ENCODE peak calls at places on chromosomes 3 and 15, in five cellular contexts. K is HepG2, S is GM12891, J is GM12878, O is K562. V is an unnamed sample.

GRCh38 chr3:129937717-129938116 is 36.8 kb upstream of the TRH start:
- DNase-seq in K (peak), S (no peak), J (no peak), O (no peak), V (no peak)

GRCh38 chr3:99330281-99330680 is 308.1 kb upstream of the COL8A1 start:
- DNase-seq in K (no peak), S (no peak), J (no peak), O (no peak), V (no peak)

GRCh38 chr3:27194494-27194893 is 174.7 kb downstream of the NEK10 start:
- DNase-seq in K (no peak), S (no peak), J (no peak), O (no peak), V (no peak)

GRCh38 chr3:69628956-69629355 is 110.3 kb upstream of the MITF start:
- DNase-seq in K (no peak), S (no peak), J (no peak), O (no peak), V (no peak)

GRCh38 chr15:92809880-92810361 is 90.2 kb upstream of the CHD2 start:
- DNase-seq in K (no peak), S (no peak), J (no peak), O (no peak), V (no peak)

GRCh38 chr3:125061170-125061569 is 5.4 kb upstream of the HEG1 start:
- DNase-seq in K (no peak), S (no peak), J (no peak), O (no peak), V (no peak)

GRCh38 chr15:33975023-33975565 is 6.8 kb downstream of the CHRM5 start:
- DNase-seq in K (no peak), S (no peak), J (no peak), O (no peak), V (no peak)

GRCh38 chr15:65101418-65101890 is 13.5 kb downstream of the UBAP1L start:
- DNase-seq in K (peak), S (peak), J (no peak), O (peak), V (no peak)

GRCh38 chr15:33068531-33068990 is 126.0 kb downstream of the FMN1 start:
- DNase-seq in K (peak), S (no peak), J (no peak), O (no peak), V (no peak)

GRCh38 chr15:91196768-91197167 is 96.7 kb downstream of the SV2B start:
- DNase-seq in K (no peak), S (no peak), J (no peak), O (no peak), V (no peak)

GRCh38 chr3:66592061-66592875 is 91.4 kb upstream of the LRIG1 start:
- DNase-seq in K (no peak), S (no peak), J (no peak), O (no peak), V (no peak)

GRCh38 chr15:96390986-96391385 is 60.5 kb downstream of the NR2F2 start:
- DNase-seq in K (no peak), S (no peak), J (no peak), O (no peak), V (no peak)

GRCh38 chr3:84959470-84960380 is 936 bp downstream of the CADM2 start:
- DNase-seq in K (no peak), S (no peak), J (no peak), O (no peak), V (no peak)

GRCh38 chr3:129383292-129383860 is 45.1 kb downstream of the EFCAB12 start:
- DNase-seq in K (peak), S (peak), J (no peak), O (peak), V (peak)

GRCh38 chr15:74128785-74129350 is 1.5 kb upstream of the ISLR2 start:
- DNase-seq in K (no peak), S (no peak), J (no peak), O (no peak), V (no peak)

GRCh38 chr3:107370902-107371301 is 6.3 kb upstream of the CCDC54 start:
- DNase-seq in K (no peak), S (no peak), J (no peak), O (no peak), V (no peak)

GRCh38 chr15:48790716-48791115 is 20.2 kb downstream of the CEP152 start:
- DNase-seq in K (no peak), S (no peak), J (no peak), O (no peak), V (no peak)

GRCh38 chr3:58507356-58508062 is 15.6 kb downstream of the KCTD6 start:
- DNase-seq in K (no peak), S (no peak), J (no peak), O (no peak), V (no peak)

GRCh38 chr15:49242820-49243219 is 72.8 kb downstream of the GALK2 start:
- DNase-seq in K (no peak), S (no peak), J (no peak), O (peak), V (no peak)

GRCh38 chr3:8976540-8977182 is 13.4 kb upstream of the RAD18 start:
- DNase-seq in K (no peak), S (no peak), J (no peak), O (no peak), V (no peak)

GRCh38 chr3:34107669-34108068 is 309.2 kb downstream of the PDCD6IP start:
- DNase-seq in K (no peak), S (no peak), J (peak), O (no peak), V (no peak)

GRCh38 chr3:145698749-145699148 is 462.2 kb downstream of the PLOD2 start:
- DNase-seq in K (no peak), S (no peak), J (no peak), O (no peak), V (no peak)

GRCh38 chr3:147404800-147405551 is 1.4 kb downstream of the ZIC4 start:
- DNase-seq in K (no peak), S (no peak), J (no peak), O (no peak), V (no peak)

GRCh38 chr3:46717447-46718231 is at the start of gene PRSS50:
- DNase-seq in K (no peak), S (no peak), J (no peak), O (peak), V (no peak)

GRCh38 chr3:38649500-38650247 is at the start of gene SCN5A:
- DNase-seq in K (no peak), S (peak), J (no peak), O (peak), V (peak)

GRCh38 chr3:134609821-134610454 is 40.9 kb downstream of the KY start:
- DNase-seq in K (no peak), S (no peak), J (no peak), O (no peak), V (no peak)

GRCh38 chr15:91456251-91456718 is 356.2 kb downstream of the SV2B start:
- DNase-seq in K (no peak), S (no peak), J (no peak), O (no peak), V (no peak)

GRCh38 chr3:123871946-123872345 is 12.2 kb downstream of the MYLK start:
- DNase-seq in K (no peak), S (no peak), J (no peak), O (no peak), V (no peak)

GRCh38 chr3:183924543-183924942 is 39.9 kb upstream of the PARL start:
- DNase-seq in K (no peak), S (no peak), J (no peak), O (no peak), V (no peak)

GRCh38 chr3:161423911-161424522 is 52.7 kb upstream of the SPTSSB start:
- DNase-seq in K (peak), S (peak), J (no peak), O (peak), V (peak)

GRCh38 chr3:171684226-171684625 is 126.1 kb downstream of the PLD1 start:
- DNase-seq in K (no peak), S (no peak), J (no peak), O (no peak), V (no peak)

GRCh38 chr3:171677706-171678105 is 132.6 kb downstream of the PLD1 start:
- DNase-seq in K (no peak), S (no peak), J (no peak), O (no peak), V (no peak)

GRCh38 chr3:171682743-171683142 is 127.5 kb downstream of the PLD1 start:
- DNase-seq in K (no peak), S (no peak), J (no peak), O (no peak), V (no peak)

GRCh38 chr3:171679011-171679492 is 131.2 kb downstream of the PLD1 start:
- DNase-seq in K (peak), S (no peak), J (no peak), O (no peak), V (no peak)

DNA sequence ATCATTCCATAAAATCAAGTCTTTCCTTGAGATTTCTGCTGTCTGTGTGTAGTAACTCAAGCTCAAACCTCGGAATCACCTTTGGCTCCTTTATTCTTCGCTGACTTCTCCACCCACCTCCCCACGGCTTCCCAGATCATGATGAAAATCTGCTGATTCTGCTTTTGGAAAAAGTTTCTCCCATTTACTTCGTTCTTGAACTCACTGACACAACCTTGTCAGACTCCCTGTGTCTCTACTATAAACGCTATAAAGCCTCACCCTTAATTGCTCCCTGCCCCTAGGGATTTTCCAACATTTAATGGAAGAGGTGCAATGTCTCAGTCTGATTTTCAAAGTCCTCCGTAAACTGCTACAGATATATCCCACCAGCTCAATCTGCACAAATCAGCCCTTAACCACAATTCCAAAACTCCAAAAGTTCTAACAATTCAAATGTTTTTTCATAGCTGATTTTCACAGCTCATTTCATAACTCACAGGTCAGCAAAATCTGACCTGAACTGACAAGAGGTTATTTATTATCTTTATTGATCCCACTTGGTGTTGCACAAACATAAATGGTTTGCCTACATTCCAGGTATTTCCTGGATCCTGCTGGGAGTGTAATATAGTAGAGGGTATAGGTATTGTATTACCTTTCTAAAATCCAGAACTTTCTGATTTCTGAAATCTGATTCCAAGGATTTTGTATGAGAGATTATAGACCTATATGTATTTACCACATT is 129.4 kb downstream of the PLD1 start:
- DNase-seq in K (peak), S (no peak), J (no peak), O (no peak), V (no peak)
- TF ChIP-seq POLR2AphosphoS5 in K (no peak), S (no peak), J (no peak), O (no peak), V (no peak)

DNA sequence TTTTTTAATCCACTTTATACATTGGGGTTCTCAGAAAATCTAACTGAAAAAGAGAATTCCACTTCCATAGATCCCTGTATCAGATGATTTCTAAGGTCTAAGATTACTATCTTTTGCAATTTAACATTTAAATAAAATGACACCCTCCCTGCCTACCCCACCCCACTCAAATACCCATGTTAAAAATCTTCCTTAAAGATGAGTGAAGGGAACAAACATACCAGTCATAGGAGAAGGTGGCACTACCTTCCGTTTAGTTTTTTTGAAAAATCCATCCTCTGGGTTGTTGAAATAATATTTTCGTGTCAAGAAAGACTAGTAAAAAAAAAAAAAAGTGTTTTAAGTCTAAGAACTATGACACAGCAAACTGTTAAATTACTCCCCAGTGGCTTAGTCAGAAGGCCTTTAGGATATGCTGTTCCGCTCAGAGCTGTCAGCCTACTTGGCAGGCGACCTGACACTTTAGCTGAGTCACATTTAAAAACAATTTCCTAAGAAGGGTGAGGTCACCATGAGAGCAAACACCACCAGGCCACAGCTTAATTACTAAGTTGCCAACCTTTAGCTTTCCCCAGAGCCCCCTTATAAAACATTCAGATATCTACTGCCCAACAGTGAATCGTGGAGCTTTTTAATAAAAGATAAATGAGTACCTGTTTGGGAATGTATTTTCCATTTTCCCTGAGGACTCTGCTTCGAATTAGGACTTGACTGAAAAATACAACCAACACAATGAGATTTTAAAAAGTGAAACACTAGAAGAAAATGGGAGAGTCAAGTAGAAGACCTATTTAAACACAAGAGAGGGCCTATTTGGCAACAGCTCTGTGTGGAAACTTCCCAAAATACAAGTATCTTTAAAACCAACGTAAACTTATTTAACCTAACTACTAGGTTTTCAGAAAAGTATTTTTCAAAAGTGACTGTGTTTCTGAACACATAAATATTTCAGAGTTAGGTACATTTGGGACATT is 9.6 kb downstream of the EMC3 start:
- DNase-seq in K (peak), S (no peak), J (no peak), O (peak), V (no peak)
- TF ChIP-seq POLR2A in K (no peak), S (no peak), J (no peak), O (peak), V (no peak)

DNA sequence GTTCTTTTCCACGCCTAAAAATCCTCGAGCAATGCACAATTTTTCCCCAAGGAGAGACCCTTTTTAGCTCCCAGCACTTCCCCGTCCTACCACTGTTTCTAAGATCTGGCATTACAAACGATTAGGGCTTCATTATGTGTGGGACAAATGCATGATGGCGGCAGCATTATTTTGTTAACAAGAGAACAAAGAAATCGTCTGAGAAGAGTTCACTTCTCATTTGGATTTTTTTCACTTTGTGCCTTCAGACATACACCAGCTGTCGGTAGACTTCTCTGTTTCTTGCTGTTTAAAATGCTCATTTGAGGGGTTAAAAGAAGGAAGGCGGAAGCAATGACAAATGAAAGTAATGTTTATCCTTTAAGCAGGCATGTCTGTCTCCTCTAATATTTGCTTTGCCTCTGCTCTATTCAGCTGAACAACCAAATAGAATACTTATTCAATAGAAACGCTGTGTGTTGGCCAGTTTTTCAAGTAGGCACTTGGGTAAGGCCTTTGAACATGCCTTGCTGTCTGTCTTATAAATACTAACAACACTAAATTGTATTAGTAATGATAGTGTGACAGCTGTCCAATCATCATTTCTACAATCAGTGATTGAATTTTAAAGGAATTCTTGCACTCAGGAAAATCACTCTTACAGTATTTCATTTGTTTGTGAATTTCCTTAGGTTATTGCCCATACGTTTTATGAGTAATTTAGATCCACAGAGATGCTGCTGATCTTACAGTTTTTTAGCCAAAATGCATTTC is 382.4 kb downstream of the IL5RA start:
- DNase-seq in K (no peak), S (no peak), J (no peak), O (no peak), V (no peak)
- TF ChIP-seq TAF1 in K (no peak), S (no peak), J (no peak), O (no peak), V (no peak)

GRCh38 chr3:150725548-150725947 is 21.8 kb upstream of the ERICH6 start:
- DNase-seq in K (peak), S (no peak), J (no peak), O (no peak), V (no peak)
- TF ChIP-seq POLR2AphosphoS5 in K (no peak), S (no peak), J (no peak), O (no peak), V (no peak)

DNA sequence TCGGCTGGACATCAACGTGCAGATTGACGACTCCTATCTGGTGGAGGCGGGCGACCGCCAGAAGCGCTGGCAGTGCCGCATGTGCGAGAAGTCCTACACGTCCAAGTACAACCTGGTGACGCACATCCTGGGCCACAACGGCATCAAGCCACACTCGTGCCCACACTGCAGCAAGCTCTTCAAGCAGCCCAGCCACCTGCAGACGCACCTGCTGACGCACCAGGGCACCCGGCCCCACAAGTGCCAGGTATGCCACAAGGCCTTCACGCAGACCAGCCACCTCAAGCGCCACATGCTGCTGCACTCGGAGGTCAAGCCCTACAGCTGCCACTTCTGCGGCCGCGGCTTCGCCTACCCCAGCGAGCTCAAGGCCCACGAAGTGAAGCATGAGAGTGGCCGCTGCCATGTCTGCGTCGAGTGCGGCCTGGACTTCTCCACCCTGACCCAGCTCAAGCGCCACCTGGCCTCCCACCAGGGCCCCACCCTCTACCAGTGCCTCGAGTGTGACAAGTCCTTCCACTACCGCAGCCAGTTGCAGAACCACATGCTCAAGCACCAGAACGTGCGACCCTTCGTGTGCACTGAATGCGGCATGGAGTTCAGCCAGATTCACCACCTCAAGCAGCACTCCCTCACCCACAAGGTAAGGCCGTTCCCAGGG is 34.2 kb downstream of the IDH2 start:
- DNase-seq in K (no peak), S (no peak), J (no peak), O (no peak), V (no peak)
- TF ChIP-seq POLR2A in K (no peak), S (no peak), J (no peak), O (no peak), V (no peak)

DNA sequence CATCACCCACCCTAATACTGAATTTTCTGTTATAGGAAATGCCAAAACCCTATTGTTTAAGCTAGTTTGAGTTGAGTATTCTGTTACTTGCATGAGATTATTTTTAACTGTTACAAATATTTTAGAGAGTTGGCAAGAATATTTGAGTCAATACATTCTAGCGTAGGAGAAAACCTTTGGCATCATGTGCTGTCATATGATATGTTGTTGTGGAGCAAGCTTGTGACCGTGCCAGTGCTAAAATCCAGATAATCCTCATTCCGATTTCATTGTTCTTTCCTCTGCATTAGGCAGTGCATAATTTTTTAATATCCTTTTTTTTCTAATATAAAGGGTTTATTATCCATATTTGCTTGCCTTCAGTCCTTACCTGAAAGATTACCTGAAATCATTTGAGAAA is 168.0 kb upstream of the GMNC start:
- DNase-seq in K (no peak), S (no peak), J (no peak), O (no peak), V (no peak)
- TF ChIP-seq TAF1 in K (no peak), S (no peak), J (no peak), O (no peak), V (no peak)

V was measured in GM12892.